ENCODE peak calls at places on chromosome 10, in five cellular contexts. C, M, U, H and F are unnamed samples.

GRCh38 chr10:47206449-47207279 is 93.3 kb upstream of the GDF10 start:
- DNase-seq in H (no peak), M (no peak), U (no peak), C (no peak), F (peak; percentile 18)

GRCh38 chr10:28668363-28669226 is 8.7 kb upstream of the BAMBI start:
- DNase-seq in U (peak; percentile 52), M (peak; percentile 76), H (peak; percentile 81), C (peak; percentile 45), F (peak; percentile 87)

GRCh38 chr10:92662852-92663251 is 26.9 kb upstream of the HHEX start:
- DNase-seq in U (peak; percentile 23), C (no peak), H (no peak), M (no peak), F (no peak)

GRCh38 chr10:129868470-129869035 is 95.5 kb downstream of the EBF3 start:
- DNase-seq in U (no peak), H (no peak), M (no peak), C (no peak), F (no peak)

GRCh38 chr10:124180947-124181549 is 87.7 kb upstream of the CHST15 start:
- DNase-seq in H (no peak), C (no peak), U (no peak), M (no peak), F (peak; percentile 35)

GRCh38 chr10:49661291-49661856 is 18.1 kb upstream of the C10orf53 start:
- DNase-seq in M (no peak), H (peak; percentile 29), U (no peak), C (no peak), F (no peak)

GRCh38 chr10:132548869-132549268 is 11.3 kb downstream of the INPP5A start:
- DNase-seq in C (no peak), U (no peak), M (peak; percentile 39), H (no peak), F (no peak)

GRCh38 chr10:89867964-89868363 is 166.6 kb downstream of the KIF20B start:
- DNase-seq in U (no peak), M (no peak), C (no peak), H (peak; percentile 17), F (peak; percentile 45)

GRCh38 chr10:30215131-30215530 is 133.9 kb downstream of the MTPAP start:
- DNase-seq in H (no peak), M (no peak), U (no peak), C (no peak), F (peak; percentile 21)

GRCh38 chr10:9253121-9253520 is 1198.6 kb downstream of the GATA3 start:
- DNase-seq in H (peak; percentile 21), M (no peak), U (no peak), C (no peak), F (peak; percentile 2)

GRCh38 chr10:97685395-97685958 is 1.6 kb downstream of the AVPI1 start:
- DNase-seq in C (peak; percentile 34), U (peak; percentile 79), M (no peak), H (no peak), F (peak; percentile 48)

GRCh38 chr10:66931340-66931948 is 5.6 kb downstream of the LRRTM3 start:
- DNase-seq in H (peak; percentile 75), C (no peak), M (no peak), U (peak; percentile 73), F (peak; percentile 72)

GRCh38 chr10:74949434-74949833 is 123.0 kb downstream of the KAT6B start:
- DNase-seq in M (no peak), U (no peak), H (no peak), C (no peak), F (no peak)

GRCh38 chr10:77863446-77863845 is 63.1 kb downstream of the DLG5 start:
- DNase-seq in U (no peak), H (no peak), C (no peak), M (no peak), F (no peak)

GRCh38 chr10:91380873-91381561 is 29.1 kb upstream of the HECTD2 start:
- DNase-seq in U (no peak), M (no peak), H (no peak), C (no peak), F (peak; percentile 35)

GRCh38 chr10:104581884-104582603 is 59.0 kb upstream of the SORCS3 start:
- DNase-seq in H (no peak), M (no peak), U (peak; percentile 12), C (no peak), F (no peak)

GRCh38 chr10:127759276-127759675 is 22.3 kb downstream of the FOXI2 start:
- DNase-seq in U (no peak), H (no peak), M (no peak), C (no peak), F (no peak)

GRCh38 chr10:26254616-26255015 is 38.0 kb downstream of the GAD2 start:
- DNase-seq in C (no peak), U (no peak), H (no peak), M (no peak), F (no peak)

GRCh38 chr10:71408436-71409225 is 11.9 kb downstream of the CDH23 start:
- DNase-seq in H (no peak), U (no peak), M (no peak), C (no peak), F (no peak)

GRCh38 chr10:68156373-68157185 is 47.3 kb downstream of the MYPN start:
- DNase-seq in C (peak; percentile 93), M (no peak), U (peak; percentile 77), H (peak; percentile 63), F (peak; percentile 83)

GRCh38 chr10:97572214-97572989 is at the start of gene ANKRD2:
- DNase-seq in M (peak; percentile 89), U (peak; percentile 86), C (peak; percentile 76), H (peak; percentile 83), F (peak; percentile 83)

GRCh38 chr10:12703813-12704212 is 297.7 kb downstream of the CCDC3 start:
- DNase-seq in U (peak; percentile 57), M (no peak), H (no peak), C (no peak), F (no peak)

GRCh38 chr10:99682752-99683151 is 23.4 kb downstream of the ENTPD7 start:
- DNase-seq in M (no peak), U (peak; percentile 40), C (no peak), H (no peak), F (no peak)

GRCh38 chr10:73263948-73264347 is 11.5 kb upstream of the MRPS16 start:
- DNase-seq in U (peak; percentile 41), C (no peak), H (peak; percentile 11), M (no peak), F (no peak)

GRCh38 chr10:89591111-89591795 is 53.8 kb downstream of the PANK1 start:
- DNase-seq in C (no peak), H (peak; percentile 13), U (no peak), M (no peak), F (no peak)

GRCh38 chr10:122939819-122940543 is 14.0 kb downstream of the C10orf88 start:
- DNase-seq in M (no peak), U (no peak), H (no peak), C (no peak), F (peak; percentile 80)

GRCh38 chr10:24706479-24707118 is 17.1 kb downstream of the ARHGAP21 start:
- DNase-seq in C (no peak), H (peak; percentile 65), M (no peak), U (peak; percentile 86), F (peak; percentile 48)

GRCh38 chr10:35041502-35041879 is 48.6 kb downstream of the CUL2 start:
- DNase-seq in M (no peak), U (no peak), C (no peak), H (no peak), F (no peak)

GRCh38 chr10:3754727-3755439 is 30.1 kb downstream of the KLF6 start:
- DNase-seq in C (no peak), U (peak; percentile 84), H (peak; percentile 81), M (no peak), F (no peak)

GRCh38 chr10:37760817-37761216 is 96.6 kb downstream of the ZNF248 start:
- DNase-seq in U (no peak), C (no peak), M (no peak), H (no peak), F (no peak)

GRCh38 chr10:131003455-131003854 is 308.1 kb downstream of the TCERG1L start:
- DNase-seq in M (no peak), C (no peak), H (no peak), U (no peak), F (no peak)

GRCh38 chr10:677750-678661 is 11.5 kb downstream of the DIP2C start:
- DNase-seq in M (no peak), U (no peak), C (no peak), H (no peak), F (no peak)

GRCh38 chr10:74223755-74224530 is 72.9 kb downstream of the ADK start:
- DNase-seq in H (no peak), U (peak; percentile 68), C (no peak), M (no peak), F (peak; percentile 32)

GRCh38 chr10:102467971-102468438 is 16.7 kb upstream of the C10orf95 start:
- DNase-seq in C (no peak), H (no peak), U (no peak), M (no peak), F (no peak)

GRCh38 chr10:13877154-13877909 is 290.6 kb downstream of the PRPF18 start:
- DNase-seq in C (peak; percentile 57), M (peak; percentile 93), U (no peak), H (no peak), F (peak; percentile 55)

GRCh38 chr10:111811515-111811914 is 372.1 kb downstream of the GPAM start:
- DNase-seq in M (no peak), C (no peak), H (no peak), U (no peak), F (no peak)

GRCh38 chr10:125709553-125710266 is 9.8 kb upstream of the EDRF1 start:
- DNase-seq in C (no peak), M (no peak), H (no peak), U (no peak), F (peak; percentile 37)
- H3K27ac ChIP-seq in C (no peak overlapping the region), M (no peak overlapping the region), H (no peak overlapping the region), U (no peak overlapping the region), F (no peak overlapping the region)

GRCh38 chr10:43221419-43222293 is 45.2 kb downstream of the RASGEF1A start:
- DNase-seq in C (no peak), U (no peak), M (peak; percentile 47), H (no peak), F (peak; percentile 46)
- TF ChIP-seq CTCF in C (no peak), U (no peak), M (no peak), H (no peak), F (peak; percentile 15)

DNA sequence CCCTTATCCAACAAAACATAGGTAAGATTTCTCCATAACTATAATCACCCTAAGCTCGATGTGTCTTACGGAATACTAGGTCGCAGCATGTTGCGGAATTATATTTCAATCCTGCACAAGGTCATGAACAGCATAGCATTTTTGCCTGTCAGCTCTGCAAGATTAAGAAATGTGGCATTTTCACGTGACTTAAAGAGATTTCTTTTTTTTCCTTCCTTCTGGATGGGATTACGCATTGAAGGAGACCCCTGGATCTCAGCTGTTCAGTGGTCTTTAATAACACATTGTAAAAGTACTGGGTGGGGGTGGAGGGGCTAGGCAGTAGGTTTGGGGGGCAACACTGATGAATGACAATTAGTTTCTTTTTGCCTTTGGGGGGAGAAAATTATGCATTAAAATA is 106.7 kb downstream of the CUBN start:
- DNase-seq in U (no peak), M (no peak), C (no peak), H (no peak), F (no peak)
- H3K4me3 ChIP-seq in U (no peak overlapping the region), M (no peak overlapping the region), C (peak overlapping the region; percentile 27), H (no peak overlapping the region), F (no peak overlapping the region)

GRCh38 chr10:113027574-113028392 is 77.7 kb downstream of the TCF7L2 start:
- DNase-seq in H (no peak), U (no peak), C (no peak), M (no peak), F (no peak)
- H3K27ac ChIP-seq in H (peak overlapping the region; percentile 50), U (peak overlapping the region; percentile 48), C (no peak overlapping the region), M (peak overlapping the region; percentile 80), F (peak overlapping the region; percentile 11)